ENCODE peak calls at places on chromosomes 3 and 15, in four cellular contexts. One of them, this sample, is unnamed.

GRCh38 chr15:27059610-27060202 is 88.7 kb downstream of the GABRG3 start:
- DNase-seq in M059J: peak; percentile 16
- DNase-seq in MM.1S: peak; percentile 44
- DNase-seq in T1000: no peak
- DNase-seq in this sample: peak; percentile 26

GRCh38 chr3:128367221-128367620 is 99.5 kb downstream of the DNAJB8 start:
- DNase-seq in T1000: no peak
- DNase-seq in MM.1S: no peak
- DNase-seq in M059J: no peak
- DNase-seq in this sample: no peak

GRCh38 chr3:38544926-38545325 is 48.8 kb downstream of the EXOG start:
- DNase-seq in T1000: no peak
- DNase-seq in MM.1S: no peak
- DNase-seq in M059J: no peak
- DNase-seq in this sample: no peak

GRCh38 chr3:19065027-19065426 is 83.3 kb upstream of the KCNH8 start:
- DNase-seq in MM.1S: no peak
- DNase-seq in M059J: no peak
- DNase-seq in T1000: no peak
- DNase-seq in this sample: no peak

GRCh38 chr3:97674477-97674876 is 90.1 kb upstream of the ARL6 start:
- DNase-seq in M059J: no peak
- DNase-seq in MM.1S: no peak
- DNase-seq in T1000: no peak
- DNase-seq in this sample: no peak

GRCh38 chr3:171309906-171310359 is 150.3 kb downstream of the TNIK start:
- DNase-seq in M059J: peak; percentile 74
- DNase-seq in T1000: no peak
- DNase-seq in MM.1S: no peak
- DNase-seq in this sample: peak; percentile 71

GRCh38 chr3:127749787-127750225 is 72.5 kb downstream of the MGLL start:
- DNase-seq in T1000: no peak
- DNase-seq in M059J: no peak
- DNase-seq in MM.1S: peak; percentile 25
- DNase-seq in this sample: no peak

GRCh38 chr15:23569513-23569912 is 4.0 kb downstream of the MKRN3 start:
- DNase-seq in T1000: no peak
- DNase-seq in M059J: peak; percentile 52
- DNase-seq in MM.1S: no peak
- DNase-seq in this sample: no peak

GRCh38 chr3:152030320-152030719 is 156.9 kb downstream of the SUCNR1 start:
- DNase-seq in M059J: no peak
- DNase-seq in T1000: no peak
- DNase-seq in MM.1S: no peak
- DNase-seq in this sample: no peak

This sample was measured in fibroblast of mammary gland.